ENCODE peak calls at places on chromosomes 1 and 21, in five cellular contexts. One of them, this sample, is unnamed.
A peak's percentile ranks its signal among the peaks of the same experiment; 100 is the strongest.

GRCh38 chr1:227894831-227895451 is 52.8 kb downstream of the WNT9A start:
- DNase-seq in NCI-H2081 treated with DMSO at 0.1 percent for 48 hours: no peak
- DNase-seq in H54: no peak
- DNase-seq in brain pericyte: no peak
- DNase-seq in NCI-H2171: no peak
- DNase-seq in this sample: no peak

GRCh38 chr1:26110731-26111529 is 694 bp upstream of the PDIK1L start:
- DNase-seq in NCI-H2081 treated with DMSO at 0.1 percent for 48 hours: peak; percentile 37
- DNase-seq in H54: peak; percentile 45
- DNase-seq in brain pericyte: no peak
- DNase-seq in NCI-H2171: peak; percentile 52
- DNase-seq in this sample: no peak

GRCh38 chr1:24374891-24375786 is 38.4 kb downstream of the STPG1 start:
- DNase-seq in NCI-H2081 treated with DMSO at 0.1 percent for 48 hours: peak; percentile 53
- DNase-seq in H54: no peak
- DNase-seq in brain pericyte: no peak
- DNase-seq in NCI-H2171: peak; percentile 65
- DNase-seq in this sample: no peak

GRCh38 chr1:235659186-235659771 is 9.7 kb upstream of the GNG4 start:
- DNase-seq in NCI-H2081 treated with DMSO at 0.1 percent for 48 hours: no peak
- DNase-seq in H54: no peak
- DNase-seq in brain pericyte: no peak
- DNase-seq in NCI-H2171: no peak
- DNase-seq in this sample: no peak

GRCh38 chr21:36891692-36892091 is 74.8 kb downstream of the HLCS start:
- DNase-seq in NCI-H2081 treated with DMSO at 0.1 percent for 48 hours: no peak
- DNase-seq in H54: no peak
- DNase-seq in brain pericyte: no peak
- DNase-seq in NCI-H2171: no peak
- DNase-seq in this sample: no peak

GRCh38 chr21:22106720-22107410 is 1108.7 kb downstream of the NCAM2 start:
- DNase-seq in NCI-H2081 treated with DMSO at 0.1 percent for 48 hours: no peak
- DNase-seq in H54: no peak
- DNase-seq in brain pericyte: no peak
- DNase-seq in NCI-H2171: no peak
- DNase-seq in this sample: no peak

GRCh38 chr1:155085504-155086181 is 7.0 kb downstream of the EFNA3 start:
- DNase-seq in NCI-H2081 treated with DMSO at 0.1 percent for 48 hours: no peak
- DNase-seq in H54: peak; percentile 78
- DNase-seq in brain pericyte: no peak
- DNase-seq in NCI-H2171: peak; percentile 46
- DNase-seq in this sample: no peak

GRCh38 chr1:156920233-156921052 is at the start of gene LRRC71:
- DNase-seq in NCI-H2081 treated with DMSO at 0.1 percent for 48 hours: no peak
- DNase-seq in H54: peak; percentile 85
- DNase-seq in brain pericyte: no peak
- DNase-seq in NCI-H2171: no peak
- DNase-seq in this sample: no peak

GRCh38 chr1:78303620-78304019 is 187.2 kb upstream of the PTGFR start:
- DNase-seq in NCI-H2081 treated with DMSO at 0.1 percent for 48 hours: no peak
- DNase-seq in H54: peak; percentile 31
- DNase-seq in brain pericyte: no peak
- DNase-seq in NCI-H2171: no peak
- DNase-seq in this sample: no peak

GRCh38 chr1:113949007-113949406 is 19.9 kb downstream of the HIPK1 start:
- DNase-seq in NCI-H2081 treated with DMSO at 0.1 percent for 48 hours: no peak
- DNase-seq in H54: no peak
- DNase-seq in brain pericyte: no peak
- DNase-seq in NCI-H2171: no peak
- DNase-seq in this sample: no peak

GRCh38 chr1:228092342-228093049 is 10.0 kb downstream of the ARF1 start:
- DNase-seq in NCI-H2081 treated with DMSO at 0.1 percent for 48 hours: no peak
- DNase-seq in H54: no peak
- DNase-seq in brain pericyte: no peak
- DNase-seq in NCI-H2171: no peak
- DNase-seq in this sample: no peak

GRCh38 chr1:89780721-89781120 is 40.1 kb upstream of the LRRC8D start:
- DNase-seq in NCI-H2081 treated with DMSO at 0.1 percent for 48 hours: no peak
- DNase-seq in H54: peak; percentile 54
- DNase-seq in brain pericyte: no peak
- DNase-seq in NCI-H2171: peak; percentile 46
- DNase-seq in this sample: no peak

GRCh38 chr1:171985639-171986038 is 144.3 kb downstream of the DNM3 start:
- DNase-seq in NCI-H2081 treated with DMSO at 0.1 percent for 48 hours: no peak
- DNase-seq in H54: no peak
- DNase-seq in brain pericyte: no peak
- DNase-seq in NCI-H2171: no peak
- DNase-seq in this sample: no peak

GRCh38 chr1:37811027-37811655 is 3.1 kb upstream of the YRDC start:
- DNase-seq in NCI-H2081 treated with DMSO at 0.1 percent for 48 hours: peak; percentile 68
- DNase-seq in H54: peak; percentile 65
- DNase-seq in brain pericyte: no peak
- DNase-seq in NCI-H2171: peak; percentile 55
- DNase-seq in this sample: no peak

GRCh38 chr1:108512239-108513071 is 47.4 kb upstream of the EEIG2 start:
- DNase-seq in NCI-H2081 treated with DMSO at 0.1 percent for 48 hours: no peak
- DNase-seq in H54: no peak
- DNase-seq in brain pericyte: no peak
- DNase-seq in NCI-H2171: peak; percentile 12
- DNase-seq in this sample: no peak

GRCh38 chr1:161044908-161045748 is 649 bp downstream of the USF1 start:
- DNase-seq in NCI-H2081 treated with DMSO at 0.1 percent for 48 hours: peak; percentile 12
- DNase-seq in H54: peak; percentile 71
- DNase-seq in brain pericyte: no peak
- DNase-seq in NCI-H2171: peak; percentile 24
- DNase-seq in this sample: no peak

GRCh38 chr1:166813508-166814223 is 25.6 kb upstream of the POGK start:
- DNase-seq in NCI-H2081 treated with DMSO at 0.1 percent for 48 hours: no peak
- DNase-seq in H54: no peak
- DNase-seq in brain pericyte: no peak
- DNase-seq in NCI-H2171: no peak
- DNase-seq in this sample: no peak

GRCh38 chr1:233085566-233085965 is 135.2 kb downstream of the NTPCR start:
- DNase-seq in NCI-H2081 treated with DMSO at 0.1 percent for 48 hours: no peak
- DNase-seq in H54: peak; percentile 7
- DNase-seq in brain pericyte: no peak
- DNase-seq in NCI-H2171: no peak
- DNase-seq in this sample: no peak

GRCh38 chr1:17440827-17441168 is 1.3 kb upstream of the RCC2 start:
- DNase-seq in NCI-H2081 treated with DMSO at 0.1 percent for 48 hours: no peak
- DNase-seq in H54: no peak
- DNase-seq in brain pericyte: no peak
- DNase-seq in NCI-H2171: no peak
- DNase-seq in this sample: no peak

GRCh38 chr1:8858888-8859706 is 19.4 kb downstream of the ENO1 start:
- DNase-seq in NCI-H2081 treated with DMSO at 0.1 percent for 48 hours: no peak
- DNase-seq in H54: no peak
- DNase-seq in brain pericyte: no peak
- DNase-seq in NCI-H2171: peak; percentile 18
- DNase-seq in this sample: no peak

GRCh38 chr1:106022312-106022902 is 1034.1 kb upstream of the PRMT6 start:
- DNase-seq in NCI-H2081 treated with DMSO at 0.1 percent for 48 hours: no peak
- DNase-seq in H54: no peak
- DNase-seq in brain pericyte: no peak
- DNase-seq in NCI-H2171: peak; percentile 2
- DNase-seq in this sample: no peak

GRCh38 chr1:2913091-2913490 is 108.2 kb upstream of the ACTRT2 start:
- DNase-seq in NCI-H2081 treated with DMSO at 0.1 percent for 48 hours: no peak
- DNase-seq in H54: no peak
- DNase-seq in brain pericyte: no peak
- DNase-seq in NCI-H2171: no peak
- DNase-seq in this sample: no peak

GRCh38 chr21:14206222-14206621 is 4.5 kb downstream of the LIPI start:
- DNase-seq in NCI-H2081 treated with DMSO at 0.1 percent for 48 hours: no peak
- DNase-seq in H54: no peak
- DNase-seq in brain pericyte: no peak
- DNase-seq in NCI-H2171: no peak
- DNase-seq in this sample: no peak

GRCh38 chr1:17135530-17135929 is 16.3 kb upstream of the PADI2 start:
- DNase-seq in NCI-H2081 treated with DMSO at 0.1 percent for 48 hours: no peak
- DNase-seq in H54: no peak
- DNase-seq in brain pericyte: no peak
- DNase-seq in NCI-H2171: no peak
- DNase-seq in this sample: no peak

GRCh38 chr21:33684068-33684467 is 41.8 kb downstream of the ITSN1 start:
- DNase-seq in NCI-H2081 treated with DMSO at 0.1 percent for 48 hours: no peak
- DNase-seq in H54: no peak
- DNase-seq in brain pericyte: no peak
- DNase-seq in NCI-H2171: no peak
- DNase-seq in this sample: no peak

GRCh38 chr1:109282952-109283747 is at the start of gene PSRC1:
- DNase-seq in NCI-H2081 treated with DMSO at 0.1 percent for 48 hours: peak; percentile 48
- DNase-seq in H54: peak; percentile 96
- DNase-seq in brain pericyte: peak; percentile 87
- DNase-seq in NCI-H2171: peak; percentile 97
- DNase-seq in this sample: peak; percentile 82

GRCh38 chr1:223716302-223716862 is 4.0 kb downstream of the CAPN2 start:
- DNase-seq in NCI-H2081 treated with DMSO at 0.1 percent for 48 hours: no peak
- DNase-seq in H54: no peak
- DNase-seq in brain pericyte: no peak
- DNase-seq in NCI-H2171: no peak
- DNase-seq in this sample: no peak

GRCh38 chr1:229023651-229024295 is 247.1 kb upstream of the RAB4A start:
- DNase-seq in NCI-H2081 treated with DMSO at 0.1 percent for 48 hours: no peak
- DNase-seq in H54: no peak
- DNase-seq in brain pericyte: no peak
- DNase-seq in NCI-H2171: no peak
- DNase-seq in this sample: no peak

GRCh38 chr1:234957330-234958065 is 171.1 kb downstream of the TOMM20 start:
- DNase-seq in NCI-H2081 treated with DMSO at 0.1 percent for 48 hours: no peak
- DNase-seq in H54: peak; percentile 57
- DNase-seq in brain pericyte: no peak
- DNase-seq in NCI-H2171: no peak
- DNase-seq in this sample: peak; percentile 81

GRCh38 chr1:160942926-160943325 is 11.7 kb downstream of the ITLN2 start:
- DNase-seq in NCI-H2081 treated with DMSO at 0.1 percent for 48 hours: no peak
- DNase-seq in H54: no peak
- DNase-seq in brain pericyte: no peak
- DNase-seq in NCI-H2171: no peak
- DNase-seq in this sample: no peak

GRCh38 chr1:91731815-91732214 is 154.1 kb downstream of the TGFBR3 start:
- DNase-seq in NCI-H2081 treated with DMSO at 0.1 percent for 48 hours: no peak
- DNase-seq in H54: peak; percentile 27
- DNase-seq in brain pericyte: no peak
- DNase-seq in NCI-H2171: no peak
- DNase-seq in this sample: no peak

GRCh38 chr1:17826165-17826488 is 71.0 kb downstream of the ACTL8 start:
- DNase-seq in NCI-H2081 treated with DMSO at 0.1 percent for 48 hours: no peak
- DNase-seq in H54: peak; percentile 30
- DNase-seq in brain pericyte: no peak
- DNase-seq in NCI-H2171: no peak
- DNase-seq in this sample: no peak

GRCh38 chr1:183996036-183996376 is 41.5 kb downstream of the COLGALT2 start:
- DNase-seq in NCI-H2081 treated with DMSO at 0.1 percent for 48 hours: no peak
- DNase-seq in H54: no peak
- DNase-seq in brain pericyte: no peak
- DNase-seq in NCI-H2171: no peak
- DNase-seq in this sample: no peak

GRCh38 chr1:167617100-167617949 is 12.7 kb upstream of the RCSD1 start:
- DNase-seq in NCI-H2081 treated with DMSO at 0.1 percent for 48 hours: no peak
- DNase-seq in H54: no peak
- DNase-seq in brain pericyte: peak; percentile 24
- DNase-seq in NCI-H2171: no peak
- DNase-seq in this sample: no peak

GRCh38 chr1:204325944-204326343 is 33.8 kb downstream of the PLEKHA6 start:
- DNase-seq in NCI-H2081 treated with DMSO at 0.1 percent for 48 hours: no peak
- DNase-seq in H54: no peak
- DNase-seq in brain pericyte: no peak
- DNase-seq in NCI-H2171: no peak
- DNase-seq in this sample: no peak

GRCh38 chr21:37636152-37636860 is 269.7 kb downstream of the DYRK1A start:
- DNase-seq in NCI-H2081 treated with DMSO at 0.1 percent for 48 hours: no peak
- DNase-seq in H54: no peak
- DNase-seq in brain pericyte: no peak
- DNase-seq in NCI-H2171: no peak
- DNase-seq in this sample: no peak

GRCh38 chr1:228174482-228175315 is 9.1 kb downstream of the IBA57 start:
- DNase-seq in NCI-H2081 treated with DMSO at 0.1 percent for 48 hours: no peak
- DNase-seq in H54: no peak
- DNase-seq in brain pericyte: no peak
- DNase-seq in NCI-H2171: no peak
- DNase-seq in this sample: no peak

This sample was measured in NCI-H1436 treated with DMSO at 0.1 percent for 48 hours.